ENCODE peak calls at places on chromosome 22, in eight cellular contexts. M is EL; F is AG09319; N is AG04450; P is NCI-H1417; Z is RCC 7860; H is stimulated activated CD4-positive, alpha-beta T cell treated with anti-CD3 and anti-CD28 coated beads, Interleukin-12 subunit alpha, Interleukin-12 subunit beta, amount 100 ng/mL, for 24 hours; S is activated CD8-positive, alpha-beta T cell treated with anti-CD3 and anti-CD28 coated beads, Interleukin-2, amount 10 ng/mL, durations not matched to agents 7 days and 5 days. E is an unnamed sample.
A peak's percentile ranks its signal among the peaks of the same experiment; 100 is the strongest.

GRCh38 chr22:41229730-41230398 is 10.9 kb downstream of the CHADL start:
- DNase-seq in M (no peak), F (no peak), N (no peak), P (no peak), Z (no peak), H (no peak), S (no peak), E (no peak)

GRCh38 chr22:32904044-32904443 is 102.5 kb downstream of the TIMP3 start:
- DNase-seq in M (peak; percentile 28), F (no peak), N (no peak), P (peak; percentile 7), Z (peak; percentile 18), H (no peak), S (no peak), E (no peak)

GRCh38 chr22:37544955-37545702 is 15.2 kb upstream of the CDC42EP1 start:
- DNase-seq in M (peak; percentile 80), F (no peak), N (no peak), P (no peak), Z (peak; percentile 28), H (no peak), S (peak; percentile 71), E (peak; percentile 89)

GRCh38 chr22:37016134-37016910 is 2.9 kb downstream of the TST start:
- DNase-seq in M (no peak), F (no peak), N (no peak), P (no peak), Z (no peak), H (no peak), S (no peak), E (no peak)

GRCh38 chr22:39503590-39503989 is 1.5 kb downstream of the MIEF1 start:
- DNase-seq in M (no peak), F (no peak), N (no peak), P (no peak), Z (no peak), H (no peak), S (no peak), E (no peak)

GRCh38 chr22:42461511-42461910 is 29.3 kb upstream of the NFAM1 start:
- DNase-seq in M (no peak), F (no peak), N (no peak), P (peak; percentile 94), Z (no peak), H (no peak), S (no peak), E (no peak)

GRCh38 chr22:32202539-32203180 is 2.2 kb downstream of the RFPL2 start:
- DNase-seq in M (peak; percentile 36), F (no peak), N (no peak), P (peak; percentile 81), Z (peak; percentile 22), H (no peak), S (peak; percentile 56), E (peak; percentile 86)

GRCh38 chr22:46001426-46002106 is 24.6 kb upstream of the WNT7B start:
- DNase-seq in M (no peak), F (no peak), N (no peak), P (peak; percentile 97), Z (no peak), H (no peak), S (no peak), E (no peak)

GRCh38 chr22:38623357-38623756 is 32.8 kb downstream of the FAM227A start:
- DNase-seq in M (no peak), F (no peak), N (no peak), P (no peak), Z (peak; percentile 32), H (no peak), S (no peak), E (peak; percentile 10)

GRCh38 chr22:48475661-48476345 is 1351.9 kb downstream of the BRD1 start:
- DNase-seq in M (no peak), F (no peak), N (no peak), P (no peak), Z (no peak), H (no peak), S (no peak), E (peak; percentile 56)

GRCh38 chr22:36409911-36410756 is 22.4 kb upstream of the MYH9 start:
- DNase-seq in M (no peak), F (no peak), N (no peak), P (peak; percentile 98), Z (no peak), H (no peak), S (peak; percentile 80), E (peak; percentile 96)

GRCh38 chr22:36457688-36458450 is 23.6 kb downstream of the TXN2 start:
- DNase-seq in M (peak; percentile 63), F (peak; percentile 27), N (no peak), P (no peak), Z (no peak), H (no peak), S (no peak), E (no peak)

GRCh38 chr22:36014539-36015072 is 14.0 kb downstream of the RBFOX2 start:
- DNase-seq in M (no peak), F (no peak), N (no peak), P (no peak), Z (no peak), H (no peak), S (no peak), E (no peak)

GRCh38 chr22:46352691-46353386 is 17.3 kb downstream of the TRMU start:
- DNase-seq in M (peak; percentile 18), F (no peak), N (no peak), P (peak; percentile 53), Z (peak; percentile 60), H (no peak), S (no peak), E (no peak)

GRCh38 chr22:43996170-43996980 is 27.7 kb upstream of the PARVB start:
- DNase-seq in M (no peak), F (no peak), N (no peak), P (no peak), Z (no peak), H (peak; percentile 49), S (peak; percentile 82), E (no peak)

GRCh38 chr22:43477966-43478365 is 66.2 kb downstream of the MPPED1 start:
- DNase-seq in M (no peak), F (no peak), N (no peak), P (no peak), Z (no peak), H (no peak), S (no peak), E (no peak)

GRCh38 chr22:40534379-40535188 is 101.9 kb downstream of the MRTFA start:
- DNase-seq in M (peak; percentile 72), F (no peak), N (no peak), P (no peak), Z (peak; percentile 45), H (no peak), S (no peak), E (no peak)

GRCh38 chr22:25636323-25636722 is 71.8 kb downstream of the GRK3 start:
- DNase-seq in M (no peak), F (no peak), N (no peak), P (no peak), Z (no peak), H (no peak), S (no peak), E (no peak)

GRCh38 chr22:45896153-45896951 is 80.6 kb downstream of the WNT7B start:
- DNase-seq in M (no peak), F (no peak), N (no peak), P (peak; percentile 35), Z (no peak), H (no peak), S (no peak), E (no peak)

GRCh38 chr22:25045176-25045575 is 92.7 kb downstream of the KIAA1671 start:
- DNase-seq in M (no peak), F (no peak), N (no peak), P (no peak), Z (no peak), H (no peak), S (no peak), E (no peak)

GRCh38 chr22:29016067-29016938 is 45.3 kb downstream of the C22orf31 start:
- DNase-seq in M (no peak), F (no peak), N (no peak), P (no peak), Z (no peak), H (no peak), S (peak; percentile 66), E (no peak)

GRCh38 chr22:43978558-43978957 is 23.3 kb downstream of the SAMM50 start:
- DNase-seq in M (no peak), F (no peak), N (no peak), P (no peak), Z (no peak), H (no peak), S (no peak), E (no peak)

GRCh38 chr22:33325232-33326004 is 267.2 kb upstream of the SYN3 start:
- DNase-seq in M (no peak), F (no peak), N (no peak), P (peak; percentile 64), Z (no peak), H (no peak), S (no peak), E (no peak)

GRCh38 chr22:16568425-16568758 is 24.2 kb downstream of the CCT8L2 start:
- DNase-seq in M (no peak), F (no peak), N (no peak), P (no peak), Z (no peak), H (no peak), S (no peak), E (no peak)

GRCh38 chr22:17269224-17269606 is 50.0 kb upstream of the ADA2 start:
- DNase-seq in M (no peak), F (no peak), N (no peak), P (peak; percentile 19), Z (no peak), H (no peak), S (no peak), E (no peak)

GRCh38 chr22:49934891-49935557 is 16.6 kb downstream of the CRELD2 start:
- DNase-seq in M (peak; percentile 64), F (peak; percentile 39), N (no peak), P (peak; percentile 57), Z (peak; percentile 4), H (peak; percentile 74), S (peak; percentile 92), E (peak; percentile 93)

GRCh38 chr22:30572210-30572609 is 2.3 kb downstream of the GAL3ST1 start:
- DNase-seq in M (no peak), F (no peak), N (no peak), P (no peak), Z (no peak), H (no peak), S (no peak), E (no peak)

GRCh38 chr22:42368379-42369249 is 63.6 kb downstream of the NFAM1 start:
- DNase-seq in M (no peak), F (no peak), N (no peak), P (peak; percentile 61), Z (no peak), H (no peak), S (peak; percentile 25), E (peak; percentile 46)

GRCh38 chr22:41290262-41291221 is 4.6 kb upstream of the RANGAP1 start:
- DNase-seq in M (peak; percentile 97), F (peak; percentile 70), N (peak; percentile 72), P (no peak), Z (peak; percentile 88), H (no peak), S (no peak), E (no peak)

GRCh38 chr22:19143967-19144400 is 467 bp downstream of the ESS2 start:
- DNase-seq in M (no peak), F (no peak), N (no peak), P (peak; percentile 26), Z (no peak), H (no peak), S (peak; percentile 67), E (no peak)

GRCh38 chr22:30047364-30047738 is 32.9 kb upstream of the HORMAD2 start:
- DNase-seq in M (peak; percentile 21), F (no peak), N (no peak), P (no peak), Z (no peak), H (no peak), S (peak; percentile 69), E (no peak)

GRCh38 chr22:21641417-21641794 is 696 bp upstream of the SDF2L1 start:
- DNase-seq in M (peak; percentile 68), F (no peak), N (no peak), P (peak; percentile 74), Z (peak; percentile 43), H (no peak), S (no peak), E (no peak)

GRCh38 chr22:22834204-22834603 is 53.4 kb upstream of the IGLL5 start:
- DNase-seq in M (no peak), F (no peak), N (no peak), P (no peak), Z (no peak), H (no peak), S (no peak), E (no peak)